ENCODE peak calls at places on chromosomes 16 and 17, in nine cellular contexts. P, Q, R, F, E, O, J, K and Z are unnamed samples.

GRCh38 chr16:85536411-85537330 is 76.5 kb upstream of the GSE1 start:
- DNase-seq in P (no peak), Q (no peak), R (no peak), F (no peak), E (no peak), O (no peak), J (peak), K (no peak), Z (no peak)

GRCh38 chr17:17420035-17420434 is 56.8 kb upstream of the MED9 start:
- DNase-seq in P (peak), Q (no peak), R (no peak), F (peak), E (no peak), O (no peak), J (no peak), K (no peak), Z (no peak)

GRCh38 chr16:12507366-12507765 is 296.3 kb downstream of the CPPED1 start:
- DNase-seq in P (no peak), Q (no peak), R (no peak), F (no peak), E (no peak), O (no peak), J (no peak), K (no peak), Z (no peak)

GRCh38 chr16:997440-998051 is 16.0 kb downstream of the SOX8 start:
- DNase-seq in P (peak), Q (peak), R (peak), F (peak), E (peak), O (peak), J (no peak), K (no peak), Z (peak)

GRCh38 chr17:31744541-31744951 is 114.5 kb downstream of the COPRS start:
- DNase-seq in P (peak), Q (no peak), R (no peak), F (no peak), E (no peak), O (no peak), J (no peak), K (no peak), Z (peak)

GRCh38 chr17:80773243-80773991 is 218.2 kb upstream of the CHMP6 start:
- DNase-seq in P (no peak), Q (no peak), R (no peak), F (peak), E (no peak), O (no peak), J (no peak), K (peak), Z (no peak)

GRCh38 chr17:45915263-45915662 is 20.9 kb downstream of the MAPT start:
- DNase-seq in P (no peak), Q (no peak), R (no peak), F (no peak), E (no peak), O (no peak), J (no peak), K (no peak), Z (no peak)

GRCh38 chr16:88013091-88013609 is 61.9 kb downstream of the BANP start:
- DNase-seq in P (no peak), Q (no peak), R (no peak), F (no peak), E (no peak), O (no peak), J (no peak), K (no peak), Z (no peak)

GRCh38 chr16:46859719-46860152 is 24.4 kb upstream of the GPT2 start:
- DNase-seq in P (peak), Q (peak), R (peak), F (no peak), E (peak), O (no peak), J (no peak), K (no peak), Z (peak)

GRCh38 chr16:31480851-31481250 is 2.1 kb upstream of the SLC5A2 start:
- DNase-seq in P (peak), Q (no peak), R (no peak), F (peak), E (peak), O (no peak), J (peak), K (no peak), Z (peak)

GRCh38 chr16:88633684-88634140 is 4.7 kb upstream of the IL17C start:
- DNase-seq in P (peak), Q (peak), R (peak), F (no peak), E (peak), O (peak), J (no peak), K (no peak), Z (peak)

GRCh38 chr16:1379054-1379862 is 27.5 kb downstream of the GNPTG start:
- DNase-seq in P (peak), Q (peak), R (peak), F (peak), E (peak), O (peak), J (peak), K (peak), Z (peak)

GRCh38 chr17:9958586-9959281 is 53.7 kb upstream of the RCVRN start:
- DNase-seq in P (no peak), Q (no peak), R (no peak), F (no peak), E (no peak), O (no peak), J (no peak), K (no peak), Z (no peak)

GRCh38 chr17:48074322-48075054 is 26.3 kb downstream of the NFE2L1 start:
- DNase-seq in P (peak), Q (peak), R (peak), F (peak), E (peak), O (peak), J (peak), K (peak), Z (peak)

GRCh38 chr16:70661534-70661917 is 15.2 kb downstream of the IL34 start:
- DNase-seq in P (no peak), Q (no peak), R (no peak), F (no peak), E (no peak), O (no peak), J (no peak), K (no peak), Z (no peak)

GRCh38 chr16:785563-786535 is 2.3 kb downstream of the RPUSD1 start:
- DNase-seq in P (peak), Q (peak), R (peak), F (peak), E (peak), O (peak), J (peak), K (no peak), Z (peak)

GRCh38 chr16:796296-797119 is 4.0 kb downstream of the GNG13 start:
- DNase-seq in P (no peak), Q (no peak), R (no peak), F (no peak), E (no peak), O (no peak), J (no peak), K (no peak), Z (no peak)

GRCh38 chr17:82961366-82962162 is 117.8 kb upstream of the METRNL start:
- DNase-seq in P (no peak), Q (no peak), R (no peak), F (no peak), E (no peak), O (no peak), J (peak), K (no peak), Z (no peak)

GRCh38 chr16:48531011-48531962 is 78.7 kb downstream of the N4BP1 start:
- DNase-seq in P (peak), Q (peak), R (no peak), F (peak), E (no peak), O (no peak), J (no peak), K (no peak), Z (no peak)

GRCh38 chr17:74037320-74037719 is 166.2 kb upstream of the RPL38 start:
- DNase-seq in P (peak), Q (peak), R (peak), F (peak), E (no peak), O (no peak), J (no peak), K (no peak), Z (peak)

GRCh38 chr17:81832608-81833159 is 407 bp downstream of the MCRIP1 start:
- DNase-seq in P (peak), Q (peak), R (no peak), F (no peak), E (peak), O (no peak), J (no peak), K (no peak), Z (no peak)

GRCh38 chr17:14871921-14872320 is 393.2 kb downstream of the PMP22 start:
- DNase-seq in P (peak), Q (no peak), R (no peak), F (no peak), E (peak), O (no peak), J (no peak), K (no peak), Z (peak)

GRCh38 chr16:87278191-87279093 is 38.8 kb downstream of the C16orf95 start:
- DNase-seq in P (peak), Q (peak), R (peak), F (peak), E (peak), O (no peak), J (peak), K (peak), Z (peak)

GRCh38 chr16:65663774-65664173 is 541.9 kb upstream of the CDH11 start:
- DNase-seq in P (no peak), Q (no peak), R (no peak), F (no peak), E (no peak), O (no peak), J (no peak), K (no peak), Z (no peak)

GRCh38 chr17:42311240-42312034 is 23.1 kb downstream of the STAT5A start:
- DNase-seq in P (peak), Q (peak), R (no peak), F (peak), E (peak), O (no peak), J (peak), K (peak), Z (peak)

GRCh38 chr17:3556905-3557767 is 476 bp downstream of the TRPV3 start:
- DNase-seq in P (no peak), Q (peak), R (no peak), F (no peak), E (no peak), O (no peak), J (no peak), K (no peak), Z (no peak)

GRCh38 chr16:27945233-27945975 is 118.1 kb downstream of the GSG1L start:
- DNase-seq in P (no peak), Q (no peak), R (no peak), F (no peak), E (no peak), O (no peak), J (no peak), K (no peak), Z (no peak)

GRCh38 chr17:68346448-68346847 is 55.2 kb downstream of the ARSG start:
- DNase-seq in P (no peak), Q (no peak), R (no peak), F (no peak), E (no peak), O (peak), J (peak), K (no peak), Z (no peak)
- H3K4me3 ChIP-seq in P (no peak), Q (no peak), R (no peak), F (no peak), E (no peak), O (peak), J (no peak), K (no peak), Z (no peak)

DNA sequence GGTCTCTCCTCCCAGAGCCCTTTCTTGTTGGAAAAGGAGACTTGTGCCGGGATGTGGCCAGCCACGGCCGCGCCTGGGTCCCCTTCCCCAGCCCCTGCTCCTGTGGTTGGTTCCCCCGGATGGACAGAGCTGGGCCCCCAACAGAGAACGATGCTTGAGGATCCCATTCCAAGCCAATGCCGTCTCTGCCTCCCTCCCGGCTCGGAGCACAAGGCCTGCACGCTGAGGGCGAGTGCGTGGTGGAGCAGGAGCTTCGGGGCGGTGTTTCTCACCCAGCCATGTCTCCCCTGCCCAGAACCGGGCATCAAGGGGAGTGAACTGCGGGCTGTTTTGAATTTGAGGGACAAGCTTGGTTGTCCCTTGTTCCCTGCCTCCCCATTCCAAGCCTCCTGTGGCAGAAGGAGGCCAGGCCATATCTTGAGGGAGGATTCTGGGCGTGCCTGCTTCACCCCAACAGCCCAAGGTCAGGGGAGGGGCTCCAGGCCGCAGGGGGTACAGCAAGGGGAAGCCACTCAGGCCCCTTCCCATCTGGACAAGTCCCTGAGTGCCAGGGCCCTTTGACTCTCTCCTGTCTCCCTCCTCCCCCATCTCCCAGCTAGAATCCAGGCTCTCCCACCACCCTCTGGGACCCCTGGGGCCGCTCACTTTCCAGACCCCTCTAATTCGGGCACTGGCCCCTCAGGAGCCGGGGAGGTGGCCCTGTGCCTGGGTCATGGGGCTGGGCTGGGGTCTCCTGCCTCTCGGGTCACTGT is 43.6 kb downstream of the SOCS3 start:
- DNase-seq in P (no peak), Q (no peak), R (peak), F (no peak), E (no peak), O (no peak), J (no peak), K (no peak), Z (no peak)
- H3K4me3 ChIP-seq in P (no peak), Q (no peak), R (peak), F (no peak), E (peak), O (no peak), J (no peak), K (peak), Z (peak)

DNA sequence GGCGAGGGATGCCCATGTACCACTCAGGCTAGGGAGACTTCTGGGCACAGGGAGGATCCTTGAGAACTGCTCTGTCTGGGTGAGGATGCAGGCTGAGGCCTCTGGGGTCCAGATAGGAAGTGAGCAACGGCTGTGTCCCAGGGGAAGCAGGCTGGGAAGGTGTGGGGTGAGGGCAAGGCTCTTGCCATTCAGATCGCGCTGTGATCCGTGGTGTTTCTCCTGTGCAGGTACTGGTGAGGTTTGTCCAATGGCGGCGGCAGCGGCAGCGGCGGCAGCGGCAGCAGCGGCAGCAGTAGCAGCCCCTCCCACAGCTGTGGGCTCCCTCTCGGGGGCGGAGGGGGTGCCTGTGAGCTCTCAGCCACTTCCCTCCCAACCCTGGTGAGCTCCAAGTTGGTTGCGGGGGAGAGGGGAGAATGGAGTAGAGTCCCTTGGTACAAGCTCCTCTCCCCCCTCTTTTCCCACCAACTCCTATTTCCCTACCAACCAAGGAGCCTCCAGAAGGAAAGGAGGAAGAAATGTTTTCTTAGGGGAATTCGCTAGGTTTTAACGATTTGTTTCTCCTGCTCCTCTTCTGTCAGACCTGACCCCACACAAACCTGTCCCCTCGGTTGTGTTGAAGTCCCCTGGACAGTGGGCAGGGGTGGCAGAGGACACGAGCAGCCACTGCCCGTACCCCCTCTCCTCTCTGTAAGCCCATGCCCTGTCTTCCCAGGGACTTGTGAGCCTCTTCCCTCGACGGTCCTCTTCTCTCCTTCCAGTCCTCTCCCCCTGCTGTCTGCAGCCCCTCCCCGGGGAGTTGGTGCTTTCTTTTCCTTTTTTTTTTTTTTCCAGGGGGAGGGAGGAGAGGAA is 1.9 kb upstream of the PRRT2 start:
- DNase-seq in P (no peak), Q (no peak), R (no peak), F (no peak), E (peak), O (no peak), J (no peak), K (no peak), Z (no peak)
- H3K4me3 ChIP-seq in P (no peak), Q (no peak), R (no peak), F (no peak), E (no peak), O (peak), J (no peak), K (peak), Z (peak)

DNA sequence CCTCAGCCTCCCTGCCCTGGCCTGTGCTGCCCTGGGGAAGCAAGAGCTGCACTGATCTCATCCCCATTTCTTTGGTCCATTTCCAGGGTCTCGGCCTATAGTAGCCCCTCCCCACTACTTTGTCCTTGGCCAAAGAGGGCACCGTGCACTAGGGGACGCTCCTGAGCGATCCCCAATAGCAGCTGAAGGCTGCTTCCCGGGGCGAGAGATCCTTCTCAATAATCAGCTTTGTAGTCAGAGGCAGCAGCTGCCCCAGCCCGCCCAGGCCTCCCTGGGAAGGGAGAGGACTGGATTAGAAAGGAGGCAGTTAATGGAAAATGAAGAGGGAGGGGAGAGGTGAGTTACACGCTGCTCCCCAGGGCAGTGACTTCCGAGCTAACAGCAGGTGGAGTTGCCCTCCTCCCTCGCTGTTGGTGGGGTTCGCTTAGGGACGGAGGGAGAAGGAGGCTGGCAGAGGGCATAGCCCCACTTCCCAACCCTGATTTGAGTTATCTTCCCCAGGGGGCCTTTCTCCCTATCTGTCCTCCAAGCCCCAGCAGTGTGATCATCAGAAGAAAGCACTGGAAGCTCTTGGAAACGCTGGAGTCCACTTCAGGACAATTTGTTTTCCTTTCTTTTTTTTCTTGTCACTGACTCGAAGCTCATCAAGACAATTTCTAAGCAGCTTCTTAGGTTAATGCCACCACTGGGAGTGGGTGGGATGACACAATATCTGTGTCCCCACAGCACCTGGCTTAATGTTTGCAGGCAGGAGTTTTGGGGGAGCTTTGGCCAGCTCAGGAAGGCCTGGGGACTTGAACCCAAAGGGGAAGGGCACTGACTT is 2.6 kb downstream of the MXRA7 start:
- DNase-seq in P (peak), Q (no peak), R (no peak), F (peak), E (peak), O (no peak), J (no peak), K (no peak), Z (no peak)
- H3K4me3 ChIP-seq in P (peak), Q (no peak), R (no peak), F (peak), E (no peak), O (no peak), J (no peak), K (peak), Z (peak)

GRCh38 chr17:29826045-29826692 is 103.9 kb downstream of the SSH2 start:
- DNase-seq in P (no peak), Q (no peak), R (no peak), F (no peak), E (no peak), O (no peak), J (no peak), K (no peak), Z (no peak)
- H3K4me3 ChIP-seq in P (no peak), Q (no peak), R (no peak), F (no peak), E (no peak), O (no peak), J (no peak), K (no peak), Z (no peak)